ENCODE peak calls at places on chromosomes 2 and 18, in five cellular contexts. One of them, this sample, is unnamed.

GRCh38 chr2:106098081-106098480 is 96.0 kb downstream of the UXS1 start:
- DNase-seq in A549: peak; percentile 24
- DNase-seq in adipocyte: peak; percentile 19
- DNase-seq in astrocyte of the spinal cord: no peak
- DNase-seq in CD8-positive, alpha-beta memory T cell: no peak
- DNase-seq in this sample: no peak

GRCh38 chr2:15626967-15627366 is 35.3 kb downstream of the DDX1 start:
- DNase-seq in A549: no peak
- DNase-seq in adipocyte: no peak
- DNase-seq in astrocyte of the spinal cord: no peak
- DNase-seq in CD8-positive, alpha-beta memory T cell: no peak
- DNase-seq in this sample: no peak

GRCh38 chr2:85853499-85854165 is 35.2 kb downstream of the ST3GAL5 start:
- DNase-seq in A549: no peak
- DNase-seq in adipocyte: no peak
- DNase-seq in astrocyte of the spinal cord: no peak
- DNase-seq in CD8-positive, alpha-beta memory T cell: no peak
- DNase-seq in this sample: no peak

GRCh38 chr2:207926133-207927076 is 98.9 kb downstream of the PLEKHM3 start:
- DNase-seq in A549: no peak
- DNase-seq in adipocyte: peak; percentile 80
- DNase-seq in astrocyte of the spinal cord: peak; percentile 52
- DNase-seq in CD8-positive, alpha-beta memory T cell: no peak
- DNase-seq in this sample: peak; percentile 45

GRCh38 chr2:108271691-108272253 is 16.9 kb upstream of the SULT1C2 start:
- DNase-seq in A549: peak; percentile 86
- DNase-seq in adipocyte: peak; percentile 77
- DNase-seq in astrocyte of the spinal cord: peak; percentile 80
- DNase-seq in CD8-positive, alpha-beta memory T cell: no peak
- DNase-seq in this sample: peak; percentile 17

GRCh38 chr2:143877056-143877455 is 642.9 kb downstream of the ZEB2 start:
- DNase-seq in A549: no peak
- DNase-seq in adipocyte: no peak
- DNase-seq in astrocyte of the spinal cord: no peak
- DNase-seq in CD8-positive, alpha-beta memory T cell: no peak
- DNase-seq in this sample: no peak

GRCh38 chr2:96768083-96768561 is 7.4 kb downstream of the CNNM4 start:
- DNase-seq in A549: no peak
- DNase-seq in adipocyte: no peak
- DNase-seq in astrocyte of the spinal cord: no peak
- DNase-seq in CD8-positive, alpha-beta memory T cell: no peak
- DNase-seq in this sample: no peak

GRCh38 chr2:237859533-237860272 is at the start of gene RAMP1:
- DNase-seq in A549: no peak
- DNase-seq in adipocyte: peak; percentile 77
- DNase-seq in astrocyte of the spinal cord: no peak
- DNase-seq in CD8-positive, alpha-beta memory T cell: no peak
- DNase-seq in this sample: no peak

GRCh38 chr18:42976869-42977268 is 138.6 kb downstream of the RIT2 start:
- DNase-seq in A549: no peak
- DNase-seq in adipocyte: no peak
- DNase-seq in astrocyte of the spinal cord: no peak
- DNase-seq in CD8-positive, alpha-beta memory T cell: no peak
- DNase-seq in this sample: no peak

GRCh38 chr2:29196792-29197788 is 81.9 kb downstream of the CLIP4 start:
- DNase-seq in A549: peak; percentile 79
- DNase-seq in adipocyte: peak; percentile 68
- DNase-seq in astrocyte of the spinal cord: peak; percentile 49
- DNase-seq in CD8-positive, alpha-beta memory T cell: peak; percentile 72
- DNase-seq in this sample: no peak

GRCh38 chr2:134897932-134898331 is 20.7 kb upstream of the CCNT2 start:
- DNase-seq in A549: no peak
- DNase-seq in adipocyte: peak; percentile 65
- DNase-seq in astrocyte of the spinal cord: peak; percentile 25
- DNase-seq in CD8-positive, alpha-beta memory T cell: no peak
- DNase-seq in this sample: no peak

DNA sequence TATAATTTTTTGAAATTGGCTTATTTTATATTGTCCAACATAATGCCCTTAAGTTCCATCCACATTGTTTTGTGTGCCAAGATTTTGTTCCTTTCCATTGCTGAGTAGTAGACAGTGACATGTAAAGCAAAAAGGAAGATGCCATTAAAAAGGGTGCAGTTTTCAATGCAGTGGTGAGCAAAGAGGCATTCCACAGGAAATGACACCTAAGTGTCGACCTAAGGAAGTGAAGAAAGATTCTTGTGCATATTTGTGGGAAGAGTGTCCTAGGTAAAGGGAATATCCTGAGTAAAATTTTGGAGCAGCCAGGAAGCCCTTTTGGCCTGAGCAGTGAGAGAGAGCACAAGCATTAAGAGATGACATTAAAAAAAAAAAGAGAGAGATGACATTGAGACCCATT is 1099.9 kb downstream of the DPP10 start:
- DNase-seq in A549: no peak
- DNase-seq in adipocyte: no peak
- DNase-seq in astrocyte of the spinal cord: no peak
- DNase-seq in CD8-positive, alpha-beta memory T cell: no peak
- DNase-seq in this sample: no peak
- H3K4me3 ChIP-seq in A549: no peak overlapping the region
- H3K4me3 ChIP-seq in adipocyte: no peak overlapping the region
- H3K4me3 ChIP-seq in astrocyte of the spinal cord: no peak overlapping the region
- H3K4me3 ChIP-seq in CD8-positive, alpha-beta memory T cell: no peak overlapping the region
- H3K4me3 ChIP-seq in this sample: no peak overlapping the region

GRCh38 chr18:57837917-57838548 is 34.9 kb upstream of the ATP8B1 start:
- DNase-seq in A549: no peak
- DNase-seq in adipocyte: no peak
- DNase-seq in astrocyte of the spinal cord: peak; percentile 8
- DNase-seq in CD8-positive, alpha-beta memory T cell: no peak
- DNase-seq in this sample: no peak
- H3K4me3 ChIP-seq in A549: peak overlapping the region; percentile 20
- H3K4me3 ChIP-seq in adipocyte: no peak overlapping the region
- H3K4me3 ChIP-seq in astrocyte of the spinal cord: no peak overlapping the region
- H3K4me3 ChIP-seq in CD8-positive, alpha-beta memory T cell: no peak overlapping the region
- H3K4me3 ChIP-seq in this sample: no peak overlapping the region

GRCh38 chr18:23069481-23069880 is 65.8 kb upstream of the CABLES1 start:
- DNase-seq in A549: no peak
- DNase-seq in adipocyte: no peak
- DNase-seq in astrocyte of the spinal cord: no peak
- DNase-seq in CD8-positive, alpha-beta memory T cell: no peak
- DNase-seq in this sample: no peak
- H3K4me3 ChIP-seq in A549: no peak overlapping the region
- H3K4me3 ChIP-seq in adipocyte: no peak overlapping the region
- H3K4me3 ChIP-seq in astrocyte of the spinal cord: no peak overlapping the region
- H3K4me3 ChIP-seq in CD8-positive, alpha-beta memory T cell: peak overlapping the region; percentile 5
- H3K4me3 ChIP-seq in this sample: no peak overlapping the region

DNA sequence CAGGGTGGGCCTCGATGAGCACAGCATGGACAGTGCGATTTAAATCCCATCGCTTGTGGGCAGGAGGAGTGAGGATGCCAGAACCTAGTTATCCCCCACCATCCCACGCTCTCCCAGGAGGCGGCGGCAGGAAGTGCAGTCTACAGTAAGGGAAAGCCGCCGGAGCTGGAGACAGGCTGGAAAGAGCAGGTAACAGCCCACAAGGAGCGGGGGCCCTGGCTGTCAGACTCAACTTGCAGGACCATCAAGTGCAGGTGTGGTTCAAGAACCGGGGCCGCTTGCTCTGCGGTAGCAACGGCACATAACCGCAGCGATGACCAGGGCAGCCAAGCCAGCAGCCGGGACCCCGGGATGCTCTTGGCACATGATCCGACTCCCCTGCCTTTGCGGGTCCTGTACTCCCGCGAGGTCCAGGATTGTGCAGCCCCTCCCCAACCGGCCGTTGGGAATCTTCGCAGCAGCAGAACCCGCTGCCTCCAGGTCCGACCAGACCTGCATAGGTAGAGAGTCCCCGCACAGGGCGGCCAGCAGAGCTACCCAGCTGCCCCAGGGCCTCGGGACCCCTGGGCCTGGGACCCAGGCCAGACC is 82.1 kb downstream of the BIN1 start:
- DNase-seq in A549: peak; percentile 62
- DNase-seq in adipocyte: peak; percentile 51
- DNase-seq in astrocyte of the spinal cord: peak; percentile 36
- DNase-seq in CD8-positive, alpha-beta memory T cell: no peak
- DNase-seq in this sample: no peak
- H3K4me3 ChIP-seq in A549: peak overlapping the region; percentile 45
- H3K4me3 ChIP-seq in adipocyte: peak overlapping the region; percentile 84
- H3K4me3 ChIP-seq in astrocyte of the spinal cord: peak overlapping the region; percentile 56
- H3K4me3 ChIP-seq in CD8-positive, alpha-beta memory T cell: peak overlapping the region; percentile 80
- H3K4me3 ChIP-seq in this sample: peak overlapping the region; percentile 64

DNA sequence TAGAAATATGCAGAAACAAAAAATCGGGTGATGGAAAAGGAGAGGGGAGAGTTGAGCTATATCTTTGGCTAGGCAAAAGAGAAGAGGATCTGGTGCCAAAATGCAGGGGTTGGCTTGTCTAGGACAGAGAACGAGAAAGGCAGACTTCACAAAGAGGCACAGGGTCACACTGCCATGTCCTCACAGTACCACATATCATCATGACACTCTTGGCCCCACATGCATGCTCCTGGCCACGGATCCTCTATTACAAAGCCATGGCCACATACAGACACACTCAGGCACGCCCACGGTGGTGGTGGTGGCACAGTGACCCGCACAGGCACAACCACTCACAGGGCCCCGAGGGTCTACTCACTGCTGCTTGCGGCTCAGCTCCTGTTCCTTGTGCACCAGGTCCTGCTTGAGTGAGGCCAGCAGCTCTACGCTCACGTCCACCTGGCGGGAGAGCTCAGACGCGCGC is 15.9 kb downstream of the FBXO41 start:
- DNase-seq in A549: no peak
- DNase-seq in adipocyte: no peak
- DNase-seq in astrocyte of the spinal cord: no peak
- DNase-seq in CD8-positive, alpha-beta memory T cell: no peak
- DNase-seq in this sample: no peak
- H3K4me3 ChIP-seq in A549: peak overlapping the region; percentile 43
- H3K4me3 ChIP-seq in adipocyte: no peak overlapping the region
- H3K4me3 ChIP-seq in astrocyte of the spinal cord: no peak overlapping the region
- H3K4me3 ChIP-seq in CD8-positive, alpha-beta memory T cell: no peak overlapping the region
- H3K4me3 ChIP-seq in this sample: peak overlapping the region; percentile 20

GRCh38 chr18:5630766-5631413 is 87.1 kb upstream of the EPB41L3 start:
- DNase-seq in A549: no peak
- DNase-seq in adipocyte: no peak
- DNase-seq in astrocyte of the spinal cord: no peak
- DNase-seq in CD8-positive, alpha-beta memory T cell: no peak
- DNase-seq in this sample: no peak
- H3K4me3 ChIP-seq in A549: no peak overlapping the region
- H3K4me3 ChIP-seq in adipocyte: peak overlapping the region; percentile 30
- H3K4me3 ChIP-seq in astrocyte of the spinal cord: no peak overlapping the region
- H3K4me3 ChIP-seq in CD8-positive, alpha-beta memory T cell: no peak overlapping the region
- H3K4me3 ChIP-seq in this sample: no peak overlapping the region

GRCh38 chr2:153873062-153874048 is 1.6 kb downstream of the GALNT13 start:
- DNase-seq in A549: peak; percentile 56
- DNase-seq in adipocyte: no peak
- DNase-seq in astrocyte of the spinal cord: no peak
- DNase-seq in CD8-positive, alpha-beta memory T cell: no peak
- DNase-seq in this sample: no peak
- H3K4me3 ChIP-seq in A549: peak overlapping the region; percentile 86
- H3K4me3 ChIP-seq in adipocyte: peak overlapping the region; percentile 86
- H3K4me3 ChIP-seq in astrocyte of the spinal cord: no peak overlapping the region
- H3K4me3 ChIP-seq in CD8-positive, alpha-beta memory T cell: no peak overlapping the region
- H3K4me3 ChIP-seq in this sample: no peak overlapping the region

GRCh38 chr2:37771600-37772088 is 100.2 kb upstream of the CDC42EP3 start:
- DNase-seq in A549: no peak
- DNase-seq in adipocyte: peak; percentile 58
- DNase-seq in astrocyte of the spinal cord: peak; percentile 38
- DNase-seq in CD8-positive, alpha-beta memory T cell: no peak
- DNase-seq in this sample: no peak
- H3K4me3 ChIP-seq in A549: no peak overlapping the region
- H3K4me3 ChIP-seq in adipocyte: peak overlapping the region; percentile 18
- H3K4me3 ChIP-seq in astrocyte of the spinal cord: no peak overlapping the region
- H3K4me3 ChIP-seq in CD8-positive, alpha-beta memory T cell: no peak overlapping the region
- H3K4me3 ChIP-seq in this sample: no peak overlapping the region

This sample was measured in AG04449.